ENCODE peak calls at places on chromosome 7, in seven cellular contexts. P, V, U, C, E, L and H are unnamed samples.
A peak's percentile ranks its signal among the peaks of the same experiment; 100 is the strongest.

GRCh38 chr7:73972614-73973013 is 55.4 kb upstream of the ELN start:
- DNase-seq in L (no peak), U (no peak), C (no peak), V (no peak), E (no peak), P (no peak), H (no peak)

GRCh38 chr7:4479367-4480039 is 202.6 kb upstream of the FOXK1 start:
- DNase-seq in V (peak; percentile 66), E (no peak), C (peak; percentile 12), P (peak; percentile 5), L (no peak), U (no peak), H (peak; percentile 18)

GRCh38 chr7:134690016-134690415 is 43.4 kb downstream of the BPGM start:
- DNase-seq in U (no peak), V (peak; percentile 75), C (no peak), P (no peak), E (no peak), L (no peak), H (peak; percentile 30)

GRCh38 chr7:51374936-51375335 is 58.3 kb upstream of the COBL start:
- DNase-seq in P (no peak), L (no peak), C (no peak), V (no peak), U (no peak), E (no peak), H (no peak)

GRCh38 chr7:17887286-17887685 is 53.0 kb downstream of the SNX13 start:
- DNase-seq in U (no peak), E (no peak), V (no peak), L (no peak), C (no peak), P (no peak), H (no peak)

GRCh38 chr7:48360574-48360973 is 189.3 kb downstream of the ABCA13 start:
- DNase-seq in P (no peak), C (no peak), L (no peak), U (no peak), E (no peak), V (no peak), H (no peak)

GRCh38 chr7:152986369-152986768 is 226.8 kb downstream of the ACTR3B start:
- DNase-seq in C (no peak), P (no peak), E (peak; percentile 46), L (no peak), U (no peak), V (no peak), H (no peak)

GRCh38 chr7:81819861-81820260 is 50.0 kb upstream of the HGF start:
- DNase-seq in E (no peak), L (no peak), C (no peak), V (no peak), U (no peak), P (no peak), H (no peak)

GRCh38 chr7:48102530-48102929 is 13.5 kb downstream of the UPP1 start:
- DNase-seq in E (no peak), L (no peak), V (no peak), C (no peak), U (no peak), P (no peak), H (no peak)

GRCh38 chr7:156466955-156467625 is 173.5 kb upstream of the RNF32 start:
- DNase-seq in C (no peak), E (no peak), V (no peak), L (no peak), P (no peak), U (no peak), H (no peak)

GRCh38 chr7:105017263-105018051 is 3.5 kb downstream of the KMT2E start:
- DNase-seq in P (no peak), L (no peak), C (no peak), V (no peak), E (no peak), U (no peak), H (no peak)

GRCh38 chr7:158695726-158696452 is 8.7 kb downstream of the NCAPG2 start:
- DNase-seq in C (peak; percentile 74), E (peak; percentile 51), U (peak; percentile 27), L (no peak), P (no peak), V (peak; percentile 92), H (peak; percentile 57)
- TF ChIP-seq CTCF in C (peak; percentile 85), E (no peak), U (peak; percentile 76), L (peak; percentile 71), P (peak; percentile 63), V (peak; percentile 86), H (peak; percentile 70)

GRCh38 chr7:125316451-125316850 is 386.8 kb upstream of the POT1 start:
- DNase-seq in C (no peak), V (peak; percentile 43), P (no peak), U (no peak), E (no peak), L (no peak), H (no peak)
- TF ChIP-seq CTCF in C (no peak), V (peak; percentile 27), P (peak; percentile 18), U (no peak), E (no peak), L (peak; percentile 11), H (peak; percentile 16)

GRCh38 chr7:97973206-97973658 is 16.8 kb downstream of the OCM2 start:
- DNase-seq in P (no peak), C (no peak), L (no peak), V (no peak), E (no peak), U (no peak), H (no peak)

GRCh38 chr7:97971120-97971989 is 18.6 kb downstream of the OCM2 start:
- DNase-seq in V (peak; percentile 35), C (peak; percentile 16), E (no peak), P (no peak), L (no peak), U (no peak), H (peak; percentile 44)

GRCh38 chr7:97971990-97972943 is 17.7 kb downstream of the OCM2 start:
- DNase-seq in U (peak; percentile 75), E (peak; percentile 81), P (no peak), V (peak; percentile 69), L (peak; percentile 91), C (peak; percentile 87), H (peak; percentile 94)
- TF ChIP-seq CTCF in U (peak; percentile 28), E (no peak), P (peak; percentile 38), V (peak; percentile 31), L (peak; percentile 26), C (no peak), H (peak; percentile 53)

GRCh38 chr7:103093429-103093828 is 18.5 kb downstream of the ARMC10 start:
- DNase-seq in P (no peak), U (no peak), C (no peak), E (no peak), L (no peak), V (no peak), H (no peak)

DNA sequence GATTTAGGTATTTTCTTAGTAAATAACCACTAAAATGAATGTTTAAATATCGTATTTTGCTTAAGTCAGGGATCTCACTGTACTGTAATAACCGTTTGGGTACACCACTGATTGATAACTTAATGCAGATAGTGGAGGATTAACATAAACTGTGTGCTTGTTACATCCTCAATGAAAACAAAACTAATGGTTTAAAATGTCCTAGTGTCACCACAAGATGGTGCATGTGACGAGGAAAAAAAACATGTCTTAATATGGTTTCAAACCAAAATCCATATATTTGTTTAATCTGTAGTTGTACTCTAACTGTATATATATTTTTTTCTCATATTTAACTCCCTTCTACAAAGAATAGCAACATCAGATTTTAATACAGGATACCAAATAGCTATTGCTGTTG is 19.2 kb downstream of the ARMC10 start:
- DNase-seq in P (no peak), E (no peak), U (no peak), V (peak; percentile 14), C (no peak), L (no peak), H (no peak)
- TF ChIP-seq CTCF in P (no peak), E (no peak), U (no peak), V (no peak), C (no peak), L (no peak), H (no peak)

DNA sequence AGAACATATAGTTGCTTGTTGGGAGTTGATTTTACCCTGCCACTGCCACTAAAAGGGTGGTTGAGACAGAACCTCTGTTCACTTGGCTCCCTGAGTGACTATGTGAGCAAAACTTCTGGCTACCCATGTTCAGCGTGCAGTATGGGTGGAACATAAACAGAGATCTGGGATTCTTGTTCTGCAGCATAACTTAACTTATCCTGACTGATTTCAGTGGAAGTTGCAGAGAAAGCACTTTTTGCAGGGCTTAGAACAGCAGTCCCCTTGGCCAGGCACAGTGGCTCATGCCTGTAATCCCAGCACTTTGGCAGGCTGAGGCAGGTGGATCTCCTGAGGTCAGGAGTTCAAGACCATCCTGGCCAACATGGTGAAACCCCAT is 14.7 kb downstream of the CCL26 start:
- DNase-seq in E (no peak), C (no peak), P (no peak), L (no peak), U (no peak), V (no peak), H (no peak)
- TF ChIP-seq CTCF in E (no peak), C (no peak), P (peak; percentile 1), L (no peak), U (no peak), V (no peak), H (no peak)

DNA sequence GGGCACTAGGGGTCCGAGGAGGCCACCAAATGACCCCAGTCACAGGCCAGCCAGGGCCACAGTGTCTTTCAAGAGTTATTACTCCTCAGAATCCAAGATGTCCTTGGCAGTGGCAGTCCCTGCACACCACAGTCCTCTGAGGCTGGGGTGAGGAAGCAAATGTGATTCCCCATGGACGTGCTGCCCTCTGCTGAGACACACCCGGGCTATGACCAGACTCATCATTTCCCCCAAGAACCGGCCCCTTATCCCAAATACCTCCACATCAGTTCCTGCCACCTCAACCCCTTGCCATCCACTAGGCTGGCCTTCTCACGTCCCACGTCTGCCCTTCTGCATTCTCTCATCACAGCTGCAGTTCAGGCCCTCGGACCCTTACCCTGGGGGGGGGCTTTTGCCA is 5.0 kb downstream of the PRKAG2 start:
- DNase-seq in U (no peak), V (no peak), L (no peak), E (no peak), P (no peak), C (no peak), H (no peak)
- TF ChIP-seq CTCF in U (no peak), V (no peak), L (no peak), E (no peak), P (no peak), C (no peak), H (no peak)